ENCODE peak calls at places on chromosomes 3 and 15, in six cellular contexts. M, R, X, T, D and F are unnamed samples.

GRCh38 chr15:68511073-68511991 is 67.5 kb upstream of the CORO2B start:
- DNase-seq in R (peak; percentile 57), D (peak; percentile 48), M (no peak), X (no peak), T (no peak), F (no peak)

GRCh38 chr3:170703121-170703588 is 117.3 kb upstream of the SLC7A14 start:
- DNase-seq in D (no peak), T (no peak), X (no peak), M (no peak), R (peak; percentile 95), F (peak; percentile 56)

GRCh38 chr3:77370413-77370812 is 330.5 kb downstream of the ROBO2 start:
- DNase-seq in X (no peak), M (no peak), D (no peak), T (no peak), R (peak; percentile 76), F (no peak)

GRCh38 chr15:65087873-65088642 is 11.5 kb downstream of the KBTBD13 start:
- DNase-seq in X (no peak), M (peak; percentile 80), D (no peak), T (no peak), R (no peak), F (no peak)

GRCh38 chr15:92068121-92068520 is 214.6 kb downstream of the SLCO3A1 start:
- DNase-seq in X (no peak), M (no peak), D (no peak), R (peak; percentile 12), T (no peak), F (no peak)

GRCh38 chr15:82979726-82980125 is 6.3 kb upstream of the RAMAC start:
- DNase-seq in R (no peak), T (no peak), D (no peak), X (no peak), M (no peak), F (no peak)

GRCh38 chr3:9151240-9151639 is 98.2 kb downstream of the SRGAP3 start:
- DNase-seq in X (peak; percentile 60), T (no peak), M (no peak), R (no peak), D (no peak), F (no peak)

GRCh38 chr15:58410353-58410752 is 21.4 kb upstream of the LIPC start:
- DNase-seq in T (no peak), R (peak; percentile 16), M (no peak), X (no peak), D (no peak), F (peak; percentile 20)

GRCh38 chr15:43086551-43086950 is 19.3 kb downstream of the UBR1 start:
- DNase-seq in R (peak; percentile 38), T (no peak), X (no peak), D (no peak), M (no peak), F (no peak)

GRCh38 chr3:51935886-51936755 is 5.6 kb downstream of the RRP9 start:
- DNase-seq in D (peak; percentile 50), M (no peak), T (no peak), X (no peak), R (no peak), F (no peak)

GRCh38 chr3:195094211-195094921 is 176.6 kb downstream of the XXYLT1 start:
- DNase-seq in D (no peak), T (no peak), X (no peak), R (no peak), M (no peak), F (no peak)

GRCh38 chr3:140850210-140850955 is 91.3 kb upstream of the SLC25A36 start:
- DNase-seq in T (no peak), X (no peak), R (no peak), M (no peak), D (no peak), F (no peak)

GRCh38 chr3:64642327-64643151 is 45.3 kb downstream of the ADAMTS9 start:
- DNase-seq in X (no peak), R (no peak), T (no peak), D (no peak), M (no peak), F (no peak)

GRCh38 chr3:183513046-183513706 is 42.3 kb downstream of the KLHL6 start:
- DNase-seq in X (no peak), T (no peak), D (no peak), M (no peak), R (no peak), F (no peak)

GRCh38 chr3:15241341-15241740 is 35.3 kb downstream of the CAPN7 start:
- DNase-seq in M (no peak), R (no peak), D (no peak), T (no peak), X (peak; percentile 32), F (peak; percentile 40)

GRCh38 chr15:98896802-98897732 is 110.5 kb downstream of the PGPEP1L start:
- DNase-seq in T (no peak), X (peak; percentile 100), R (peak; percentile 100), D (no peak), M (no peak), F (peak; percentile 95)

GRCh38 chr3:23481660-23482278 is 278.6 kb downstream of the UBE2E2 start:
- DNase-seq in R (no peak), T (no peak), M (no peak), X (no peak), D (no peak), F (no peak)

GRCh38 chr3:101857279-101857678 is 8.0 kb downstream of the NFKBIZ start:
- DNase-seq in T (no peak), D (no peak), R (no peak), X (no peak), M (no peak), F (no peak)
- H3K4me1 ChIP-seq in T (peaks cover 60% of the 10 kb centered on the region), D (peaks cover 60% of the 10 kb centered on the region), R (peaks cover 8% of the 10 kb centered on the region), X (peaks cover 35% of the 10 kb centered on the region), M (no peaks in the 10 kb centered on the region), F (peaks cover 2% of the 10 kb centered on the region)

GRCh38 chr15:67048281-67049279 is 16.8 kb upstream of the SMAD3 start:
- DNase-seq in X (peak; percentile 98), M (no peak), R (peak; percentile 96), D (no peak), T (peak; percentile 89), F (peak; percentile 68)
- TF ChIP-seq POLR2A in X (peak; percentile 31), M (no peak), R (peak; percentile 27), D (no peak), T (peak; percentile 65), F (no peak)

DNA sequence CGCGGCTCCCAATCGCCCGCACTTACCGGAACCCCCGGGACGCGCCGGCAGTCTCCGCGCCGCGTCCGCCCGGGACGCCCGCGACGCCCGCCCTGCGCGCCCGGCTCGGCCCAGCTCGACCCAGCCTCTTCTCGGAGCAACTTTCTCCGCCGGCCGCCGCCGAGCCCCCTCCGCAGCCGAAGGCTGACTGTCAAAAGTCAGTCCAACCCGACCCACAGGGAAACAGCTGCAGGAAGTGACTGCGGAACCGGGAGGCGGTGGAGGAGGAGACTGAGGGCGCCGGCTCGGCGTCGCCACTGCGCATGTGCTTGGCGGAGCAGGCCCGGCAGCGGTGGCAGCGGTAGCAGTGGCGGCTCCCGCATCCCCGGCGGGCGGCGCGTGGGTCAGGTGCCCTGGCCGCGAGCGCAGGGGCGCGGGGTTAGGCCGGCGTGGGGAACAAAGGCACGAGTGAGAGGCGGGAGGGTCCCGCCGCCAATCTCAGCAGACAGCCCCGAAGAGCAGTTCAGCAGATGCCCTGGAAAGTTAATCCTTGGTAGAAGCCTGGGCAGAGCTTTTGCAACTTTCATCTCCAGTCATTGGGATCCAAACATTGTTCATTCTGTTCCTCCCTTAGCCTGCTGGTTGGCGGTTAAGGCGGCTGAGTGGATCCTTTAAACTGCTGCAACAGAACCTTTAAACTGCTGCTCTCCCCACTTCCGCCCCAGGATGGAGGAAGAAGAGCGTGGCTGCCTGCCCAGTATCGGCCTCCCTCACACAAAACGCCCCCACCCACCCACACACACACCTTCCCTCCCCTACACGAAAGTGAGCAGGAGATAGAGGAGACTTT is at the start of gene ZMAT3:
- DNase-seq in R (peak; percentile 82), M (peak; percentile 95), T (peak; percentile 83), D (peak; percentile 93), X (peak; percentile 73), F (peak; percentile 93)
- H3K4me1 ChIP-seq in R (peaks cover 9% of the 10 kb centered on the region), M (no peaks in the 10 kb centered on the region), T (peaks cover 27% of the 10 kb centered on the region), D (peaks cover 21% of the 10 kb centered on the region), X (peaks cover 5% of the 10 kb centered on the region), F (peaks cover 10% of the 10 kb centered on the region)

GRCh38 chr15:39580630-39581500 is at the start of gene THBS1:
- DNase-seq in X (peak; percentile 84), T (peak; percentile 70), R (peak; percentile 95), D (peak; percentile 94), M (peak; percentile 89), F (peak; percentile 98)
- TF ChIP-seq POLR2A in X (peak; percentile 98), T (peak; percentile 89), R (peak; percentile 100), D (peak; percentile 96), M (no peak), F (peak; percentile 100)

DNA sequence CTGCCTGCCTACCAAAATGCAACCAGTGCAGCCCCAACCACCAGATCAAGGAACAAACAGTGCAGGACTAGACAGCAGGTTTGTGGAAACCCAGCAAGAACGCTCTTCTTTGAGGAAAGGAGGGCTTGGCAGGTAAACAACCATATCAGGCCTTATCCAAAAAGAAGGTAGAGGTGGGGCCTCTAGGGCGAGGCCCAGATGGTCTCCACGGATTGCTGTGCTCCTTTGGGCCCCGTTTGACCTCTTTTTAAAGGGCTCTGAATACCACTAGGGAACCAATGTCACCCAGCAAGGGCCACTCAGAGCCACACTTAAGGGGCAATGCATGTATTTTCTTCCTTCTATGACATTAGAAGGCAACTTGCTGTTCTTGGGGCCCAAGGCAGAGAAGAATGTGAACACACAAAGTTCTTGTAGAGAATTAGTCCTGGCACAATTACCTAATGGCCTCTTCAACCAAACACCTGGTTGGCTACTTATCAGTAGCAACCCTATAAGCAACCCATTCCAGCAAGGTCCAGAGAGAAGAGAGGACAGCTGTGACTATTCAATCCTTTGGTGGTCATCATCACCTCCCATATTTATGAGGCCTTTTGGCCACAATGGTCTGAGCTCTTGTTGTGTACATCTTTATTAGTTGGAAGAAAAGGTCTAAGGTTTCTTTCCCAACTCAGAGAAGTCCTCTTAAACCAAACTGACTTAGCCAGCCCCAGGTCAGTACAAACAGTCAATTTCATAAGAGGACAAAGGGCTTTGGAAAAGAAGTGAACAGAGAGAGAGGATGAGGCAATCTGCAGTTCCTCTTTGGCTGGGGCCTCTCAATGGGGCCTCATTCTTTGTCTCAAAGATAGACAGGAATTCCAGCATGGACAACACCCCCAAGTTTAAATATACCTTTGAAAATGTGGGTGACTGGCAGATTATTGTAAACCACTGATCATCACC is 36.0 kb downstream of the FOXP1 start:
- DNase-seq in T (no peak), M (no peak), X (peak; percentile 10), D (no peak), R (no peak), F (no peak)
- H3K4me1 ChIP-seq in T (no peaks in the 10 kb centered on the region), M (no peaks in the 10 kb centered on the region), X (peaks cover 63% of the 10 kb centered on the region), D (peaks cover 11% of the 10 kb centered on the region), R (peaks cover 21% of the 10 kb centered on the region), F (peaks cover 22% of the 10 kb centered on the region)